ENCODE peak calls at places on chromosome 1, in four cellular contexts. A, Z, J and F are unnamed samples.

GRCh38 chr1:7220712-7221252 is 435.5 kb downstream of the CAMTA1 start:
- DNase-seq in A (no peak), J (no peak), Z (no peak), F (no peak)

GRCh38 chr1:145846191-145846590 is 761 bp downstream of the NUDT17 start:
- DNase-seq in J (peak; percentile 55), Z (peak; percentile 67), A (peak; percentile 30), F (peak; percentile 75)

GRCh38 chr1:3469849-3470649 is 15.6 kb downstream of the ARHGEF16 start:
- DNase-seq in A (no peak), Z (no peak), J (no peak), F (no peak)

GRCh38 chr1:169896013-169896412 is 2.3 kb upstream of the SCYL3 start:
- DNase-seq in J (no peak), A (no peak), Z (no peak), F (peak; percentile 32)

GRCh38 chr1:155989242-155989991 is 11.1 kb upstream of the ARHGEF2 start:
- DNase-seq in J (peak; percentile 81), A (peak; percentile 65), Z (peak; percentile 84), F (peak; percentile 74)

GRCh38 chr1:24080131-24080530 is 31.8 kb downstream of the MYOM3 start:
- DNase-seq in Z (no peak), J (no peak), A (no peak), F (no peak)

GRCh38 chr1:223233019-223233409 is 90.0 kb upstream of the TLR5 start:
- DNase-seq in J (no peak), Z (no peak), A (no peak), F (no peak)

GRCh38 chr1:214708321-214708960 is 105.4 kb downstream of the CENPF start:
- DNase-seq in J (no peak), Z (no peak), A (peak; percentile 13), F (no peak)

GRCh38 chr1:244730153-244730933 is 77.4 kb downstream of the DESI2 start:
- DNase-seq in J (no peak), A (no peak), Z (peak; percentile 37), F (peak; percentile 56)

GRCh38 chr1:241202321-241202845 is 154.6 kb downstream of the RGS7 start:
- DNase-seq in J (no peak), A (no peak), Z (no peak), F (no peak)

GRCh38 chr1:201395936-201396335 is 3.2 kb downstream of the LAD1 start:
- DNase-seq in J (no peak), Z (no peak), A (no peak), F (no peak)

GRCh38 chr1:150561830-150562367 is 12.7 kb downstream of the ADAMTSL4 start:
- DNase-seq in J (peak; percentile 94), A (peak; percentile 81), Z (peak; percentile 85), F (peak; percentile 87)

GRCh38 chr1:63042278-63042677 is 258.3 kb downstream of the ATG4C start:
- DNase-seq in A (no peak), Z (no peak), J (peak; percentile 32), F (no peak)